ENCODE peak calls at places on chromosomes 3 and 15, in four cellular contexts. Z is CD4-positive, alpha-beta T cell; F is right cardiac atrium; G is heart left ventricle. A is an unnamed sample.

GRCh38 chr15:83843511-83843910 is 189.6 kb downstream of the ADAMTSL3 start:
- DNase-seq in Z (no peak), F (peak; percentile 69), G (peak; percentile 50), A (no peak)

GRCh38 chr15:25248583-25249235 is 190.1 kb downstream of the UBE3A start:
- DNase-seq in Z (no peak), F (peak; percentile 30), G (no peak), A (no peak)

GRCh38 chr3:40240921-40241320 is 68.6 kb upstream of the EIF1B start:
- DNase-seq in Z (no peak), F (no peak), G (no peak), A (no peak)

GRCh38 chr3:58143417-58144055 is 67.2 kb downstream of the DNASE1L3 start:
- DNase-seq in Z (no peak), F (no peak), G (no peak), A (no peak)

GRCh38 chr3:55576621-55577020 is 89.5 kb upstream of the WNT5A start:
- DNase-seq in Z (no peak), F (no peak), G (no peak), A (no peak)

GRCh38 chr3:134423153-134423552 is 48.9 kb upstream of the AMOTL2 start:
- DNase-seq in Z (no peak), F (no peak), G (no peak), A (no peak)

GRCh38 chr15:50218691-50219090 is 36.7 kb downstream of the SLC27A2 start:
- DNase-seq in Z (no peak), F (no peak), G (no peak), A (no peak)

GRCh38 chr15:31311735-31312134 is 14.9 kb upstream of the KLF13 start:
- DNase-seq in Z (no peak), F (no peak), G (no peak), A (no peak)

GRCh38 chr3:127652246-127652995 is 20.3 kb upstream of the ABTB1 start:
- DNase-seq in Z (no peak), F (peak; percentile 75), G (peak; percentile 60), A (no peak)

GRCh38 chr3:29560031-29560430 is 279.2 kb downstream of the RBMS3 start:
- DNase-seq in Z (no peak), F (no peak), G (no peak), A (no peak)

GRCh38 chr15:88572030-88572333 is 25.5 kb upstream of the DET1 start:
- DNase-seq in Z (no peak), F (no peak), G (no peak), A (no peak)

GRCh38 chr3:13069495-13069894 is 3.7 kb downstream of the IQSEC1 start:
- DNase-seq in Z (peak; percentile 24), F (no peak), G (no peak), A (no peak)

GRCh38 chr15:77032647-77033416 is 37.9 kb downstream of the PSTPIP1 start:
- DNase-seq in Z (no peak), F (peak; percentile 39), G (no peak), A (no peak)

GRCh38 chr3:56933803-56934202 is 126.7 kb upstream of the SPATA12 start:
- DNase-seq in Z (no peak), F (no peak), G (no peak), A (no peak)

GRCh38 chr3:72601049-72601448 is 247.2 kb downstream of the SHQ1 start:
- DNase-seq in Z (no peak), F (no peak), G (no peak), A (peak; percentile 5)

GRCh38 chr3:9942934-9943690 is 9.1 kb downstream of the PRRT3 start:
- DNase-seq in Z (no peak), F (no peak), G (no peak), A (no peak)

GRCh38 chr15:23447107-23447500 is at the start of gene GOLGA6L2:
- DNase-seq in Z (no peak), F (no peak), G (no peak), A (no peak)

GRCh38 chr3:48459331-48459730 is 12.8 kb downstream of the ATRIP start:
- DNase-seq in Z (no peak), F (no peak), G (no peak), A (no peak)

GRCh38 chr3:66182228-66182627 is 38.6 kb upstream of the SLC25A26 start:
- DNase-seq in Z (no peak), F (no peak), G (no peak), A (no peak)

GRCh38 chr3:128452120-128452519 is 14.6 kb downstream of the DNAJB8 start:
- DNase-seq in Z (no peak), F (no peak), G (no peak), A (no peak)

GRCh38 chr3:160797306-160797705 is 41.3 kb downstream of the PPM1L start:
- DNase-seq in Z (no peak), F (no peak), G (no peak), A (no peak)

GRCh38 chr15:31758126-31758525 is 272.2 kb upstream of the CHRNA7 start:
- DNase-seq in Z (no peak), F (peak; percentile 81), G (peak; percentile 68), A (peak; percentile 56)

GRCh38 chr3:127162947-127163645 is 29.8 kb upstream of the PRR23E start:
- DNase-seq in Z (no peak), F (no peak), G (no peak), A (no peak)

GRCh38 chr3:127775398-127776109 is 46.8 kb downstream of the MGLL start:
- DNase-seq in Z (no peak), F (peak; percentile 80), G (peak; percentile 80), A (no peak)

GRCh38 chr3:189149203-189149602 is 22.6 kb upstream of the TPRG1 start:
- DNase-seq in Z (no peak), F (no peak), G (no peak), A (no peak)

GRCh38 chr15:63203451-63204090 is 14.2 kb downstream of the RAB8B start:
- DNase-seq in Z (no peak), F (no peak), G (no peak), A (no peak)

GRCh38 chr3:124839896-124840295 is 47.3 kb downstream of the ITGB5 start:
- DNase-seq in Z (no peak), F (no peak), G (no peak), A (no peak)

GRCh38 chr3:150421799-150422548 is 13.9 kb downstream of the TSC22D2 start:
- DNase-seq in Z (no peak), F (no peak), G (no peak), A (no peak)

GRCh38 chr3:98711426-98711825 is 51.7 kb upstream of the ST3GAL6 start:
- DNase-seq in Z (no peak), F (no peak), G (no peak), A (no peak)

GRCh38 chr15:75454471-75455418 is 3.3 kb upstream of the SIN3A start:
- DNase-seq in Z (peak; percentile 71), F (peak; percentile 78), G (peak; percentile 48), A (peak; percentile 88)

GRCh38 chr15:82803793-82804574 is 1.9 kb downstream of the FSD2 start:
- DNase-seq in Z (no peak), F (no peak), G (no peak), A (no peak)

GRCh38 chr3:122283796-122284445 is 41.1 kb upstream of the CSTA start:
- DNase-seq in Z (no peak), F (no peak), G (no peak), A (no peak)

DNA sequence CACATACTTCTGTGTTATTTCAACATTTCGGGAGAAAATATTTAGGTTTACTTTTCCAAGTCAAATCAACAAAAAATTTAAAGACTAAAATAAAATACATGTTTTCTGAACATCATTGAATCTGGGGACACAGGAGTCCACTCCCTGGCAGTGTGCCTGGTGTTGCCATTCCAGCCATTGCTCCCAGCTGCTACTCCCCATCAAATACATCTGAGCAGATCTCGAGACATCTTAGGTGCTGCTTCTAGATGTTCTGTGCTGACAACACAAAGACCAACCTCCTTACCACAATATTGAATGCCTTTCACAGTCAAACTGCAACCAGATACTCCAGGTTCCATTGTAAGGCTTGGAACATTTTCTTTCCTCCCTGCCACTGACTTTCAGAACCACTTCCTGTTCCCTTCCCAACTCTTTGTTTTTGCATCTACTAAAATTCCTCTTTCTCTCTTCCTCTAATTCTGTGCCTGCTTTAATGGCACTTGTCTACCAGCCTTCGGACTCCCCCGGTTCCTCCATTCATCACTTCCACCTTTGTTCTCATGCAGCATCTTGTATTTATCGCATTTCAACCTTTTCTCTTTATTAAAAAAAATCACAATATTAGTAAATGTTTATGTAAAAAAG is 81.1 kb upstream of the SLC4A7 start:
- DNase-seq in Z (no peak), F (no peak), G (no peak), A (no peak)
- H3K27ac ChIP-seq in Z (no peak overlapping the region), F (no peak overlapping the region), G (no peak overlapping the region), A (no peak overlapping the region)

GRCh38 chr15:71649894-71650293 is 160.5 kb upstream of the NR2E3 start:
- DNase-seq in Z (no peak), F (no peak), G (no peak), A (no peak)
- H3K27ac ChIP-seq in Z (no peak overlapping the region), F (no peak overlapping the region), G (no peak overlapping the region), A (no peak overlapping the region)

GRCh38 chr3:138862531-138862923 is 27.8 kb upstream of the PIK3CB start:
- DNase-seq in Z (no peak), F (no peak), G (no peak), A (peak; percentile 67)
- H3K27ac ChIP-seq in Z (no peak overlapping the region), F (peak overlapping the region; percentile 96), G (peak overlapping the region; percentile 66), A (peak overlapping the region; percentile 89)

GRCh38 chr3:169661567-169662214 is 1.8 kb downstream of the MECOM start:
- DNase-seq in Z (no peak), F (peak; percentile 73), G (peak; percentile 66), A (no peak)
- H3K27ac ChIP-seq in Z (no peak overlapping the region), F (peak overlapping the region; percentile 84), G (peak overlapping the region; percentile 95), A (peak overlapping the region; percentile 21)

DNA sequence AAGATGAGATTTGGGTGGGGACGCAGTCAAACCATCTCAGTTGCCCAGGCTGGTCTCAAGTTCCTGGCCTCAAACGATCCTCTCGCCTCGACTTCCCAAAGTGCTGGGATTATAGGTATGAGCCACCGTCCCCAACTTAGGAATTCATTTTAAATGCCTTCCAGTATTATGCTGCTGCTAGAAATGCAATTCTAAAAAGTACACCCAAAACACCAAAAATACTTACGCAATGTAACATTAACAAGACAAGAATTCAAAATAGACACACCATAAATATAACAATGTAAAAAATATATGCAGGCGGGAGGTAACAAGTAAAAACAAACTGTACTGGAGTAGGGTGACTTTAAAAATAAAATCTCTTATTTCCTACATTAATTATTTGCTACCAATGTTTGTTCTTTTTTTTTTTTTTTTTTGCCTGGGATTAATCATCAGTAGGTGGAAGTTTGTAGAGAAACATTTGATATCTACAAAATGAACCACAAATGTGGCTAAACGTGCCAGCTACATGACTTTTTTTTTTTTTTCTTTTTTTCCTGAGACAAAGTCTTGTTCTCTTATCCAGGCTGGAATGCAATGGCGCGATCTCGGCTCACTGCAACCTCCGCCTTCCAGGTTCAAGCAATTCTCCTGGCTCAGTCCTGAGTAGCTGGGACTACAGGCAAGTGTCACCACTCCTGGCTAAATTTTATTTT is 56.8 kb downstream of the SETMAR start:
- DNase-seq in Z (no peak), F (no peak), G (no peak), A (no peak)
- H3K27ac ChIP-seq in Z (no peak overlapping the region), F (no peak overlapping the region), G (no peak overlapping the region), A (no peak overlapping the region)

DNA sequence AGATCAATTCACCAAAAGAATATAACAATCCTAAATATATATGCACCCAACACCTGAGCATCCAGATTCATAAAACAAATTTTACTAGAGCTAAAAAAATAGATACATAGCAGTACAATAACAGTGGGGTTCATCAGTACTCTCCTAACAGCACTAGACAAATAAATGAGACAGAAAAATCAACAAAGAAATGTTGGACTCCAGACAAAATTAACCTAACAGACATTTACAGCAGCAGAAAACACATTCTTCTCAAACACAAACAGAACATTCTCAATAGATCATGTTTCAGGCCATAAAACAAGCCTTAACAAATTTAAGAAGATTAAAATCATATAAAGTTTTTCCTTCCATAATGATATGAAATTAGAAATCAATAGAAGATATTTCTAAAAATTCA is 124.8 kb upstream of the NECTIN3 start:
- DNase-seq in Z (no peak), F (no peak), G (no peak), A (no peak)
- H3K27ac ChIP-seq in Z (no peak overlapping the region), F (no peak overlapping the region), G (no peak overlapping the region), A (no peak overlapping the region)

GRCh38 chr3:184885112-184885511 is 73.1 kb downstream of the VPS8 start:
- DNase-seq in Z (no peak), F (no peak), G (no peak), A (no peak)
- H3K27ac ChIP-seq in Z (no peak overlapping the region), F (no peak overlapping the region), G (no peak overlapping the region), A (no peak overlapping the region)